ENCODE peak calls at places on chromosome 6, in eight cellular contexts. J is pancreas; U is CD8-positive, alpha-beta T cell; E is HCT116; B is DND-41; V is mesendoderm; Y is breast epithelium; R is mammary epithelial cell. Z is an unnamed sample.

GRCh38 chr6:151063339-151063738 is 176.4 kb upstream of the AKAP12 start:
- DNase-seq in J (no peak), U (no peak), E (peak; percentile 74), B (no peak), V (no peak), Y (no peak), R (peak; percentile 65), Z (no peak)

GRCh38 chr6:98581725-98582124 is 252.6 kb upstream of the POU3F2 start:
- DNase-seq in J (no peak), U (no peak), E (no peak), B (no peak), V (no peak), Y (no peak), R (peak; percentile 19), Z (no peak)

GRCh38 chr6:39818695-39819094 is 26.5 kb downstream of the DAAM2 start:
- DNase-seq in J (no peak), U (no peak), E (no peak), B (no peak), V (no peak), Y (no peak), R (no peak), Z (no peak)

GRCh38 chr6:33815854-33816253 is 12.1 kb upstream of the MLN start:
- DNase-seq in J (no peak), U (no peak), E (peak; percentile 32), B (peak; percentile 46), V (peak; percentile 84), Y (no peak), R (no peak), Z (peak; percentile 78)

GRCh38 chr6:38671885-38672467 is 31.0 kb downstream of the GLO1 start:
- DNase-seq in J (no peak), U (no peak), E (peak; percentile 28), B (peak; percentile 30), V (peak; percentile 69), Y (no peak), R (peak; percentile 56), Z (peak; percentile 74)

GRCh38 chr6:72363844-72364740 is 257.8 kb upstream of the KCNQ5 start:
- DNase-seq in J (no peak), U (no peak), E (no peak), B (no peak), V (peak; percentile 52), Y (peak; percentile 23), R (peak; percentile 85), Z (no peak)

GRCh38 chr6:80366721-80367120 is 260.2 kb downstream of the BCKDHB start:
- DNase-seq in J (no peak), U (no peak), E (no peak), B (no peak), V (no peak), Y (no peak), R (no peak), Z (no peak)

GRCh38 chr6:167791036-167791779 is 35.5 kb upstream of the AFDN start:
- DNase-seq in J (no peak), U (no peak), E (no peak), B (no peak), V (no peak), Y (peak; percentile 68), R (peak; percentile 71), Z (no peak)

GRCh38 chr6:113089056-113089455 is 741.9 kb downstream of the RFPL4B start:
- DNase-seq in J (no peak), U (no peak), E (no peak), B (no peak), V (peak; percentile 23), Y (no peak), R (no peak), Z (no peak)

GRCh38 chr6:109892451-109893435 is 85.4 kb upstream of the GPR6 start:
- DNase-seq in J (peak; percentile 64), U (no peak), E (peak; percentile 82), B (no peak), V (peak; percentile 78), Y (peak; percentile 76), R (peak; percentile 79), Z (no peak)

GRCh38 chr6:156167289-156168076 is 609.7 kb upstream of the ARID1B start:
- DNase-seq in J (no peak), U (no peak), E (no peak), B (no peak), V (no peak), Y (peak; percentile 31), R (no peak), Z (no peak)

GRCh38 chr6:14502551-14502950 is 385.0 kb downstream of the CD83 start:
- DNase-seq in J (no peak), U (no peak), E (no peak), B (no peak), V (no peak), Y (no peak), R (peak; percentile 52), Z (no peak)

GRCh38 chr6:10569392-10570127 is 48.4 kb downstream of the GCNT2 start:
- DNase-seq in J (no peak), U (no peak), E (no peak), B (no peak), V (peak; percentile 67), Y (no peak), R (no peak), Z (no peak)

GRCh38 chr6:53136000-53136609 is 12.5 kb downstream of the GCM1 start:
- DNase-seq in J (no peak), U (no peak), E (no peak), B (no peak), V (no peak), Y (no peak), R (no peak), Z (no peak)
- H3K27ac ChIP-seq in J (no peak overlapping the region), U (no peak overlapping the region), E (no peak overlapping the region), B (no peak overlapping the region), V (no peak overlapping the region), Y (no peak overlapping the region), R (no peak overlapping the region), Z (no peak overlapping the region)

GRCh38 chr6:6697620-6698019 is 109.1 kb downstream of the LY86 start:
- DNase-seq in J (no peak), U (no peak), E (no peak), B (peak; percentile 50), V (peak; percentile 57), Y (no peak), R (peak; percentile 35), Z (peak; percentile 53)

GRCh38 chr6:6699741-6700367 is 111.3 kb downstream of the LY86 start:
- DNase-seq in J (peak; percentile 67), U (no peak), E (peak; percentile 58), B (peak; percentile 90), V (peak; percentile 62), Y (peak; percentile 62), R (peak; percentile 95), Z (peak; percentile 28)

GRCh38 chr6:6700871-6701270 is 112.4 kb downstream of the LY86 start:
- DNase-seq in J (no peak), U (no peak), E (no peak), B (peak; percentile 59), V (no peak), Y (no peak), R (no peak), Z (no peak)

GRCh38 chr6:6701864-6702263 is 113.3 kb downstream of the LY86 start:
- DNase-seq in J (no peak), U (no peak), E (no peak), B (peak; percentile 89), V (no peak), Y (no peak), R (no peak), Z (no peak)

DNA sequence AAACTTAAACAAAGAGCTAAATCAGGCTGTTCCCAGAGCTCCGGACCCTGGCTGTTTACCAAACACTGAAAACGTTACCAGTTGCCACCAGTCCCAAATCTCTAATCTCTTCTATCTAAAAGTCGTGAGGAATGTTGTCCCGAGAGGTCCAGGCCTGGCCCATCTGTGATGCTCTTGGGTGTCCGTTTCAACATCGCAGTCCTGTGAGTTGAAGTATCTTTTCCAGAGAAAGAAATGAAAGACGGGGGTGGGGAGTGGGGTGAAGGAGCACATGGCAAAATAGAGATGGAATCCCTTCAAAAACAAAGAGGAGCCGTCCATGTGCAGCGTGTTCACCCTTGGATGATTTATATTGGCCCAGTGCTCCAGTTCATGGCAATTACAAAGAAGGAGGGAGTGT is 111.9 kb downstream of the LY86 start:
- DNase-seq in J (no peak), U (no peak), E (no peak), B (no peak), V (no peak), Y (no peak), R (no peak), Z (no peak)
- H3K27ac ChIP-seq in J (no peak overlapping the region), U (no peak overlapping the region), E (no peak overlapping the region), B (peak overlapping the region; percentile 93), V (no peak overlapping the region), Y (peak overlapping the region; percentile 59), R (no peak overlapping the region), Z (no peak overlapping the region)

DNA sequence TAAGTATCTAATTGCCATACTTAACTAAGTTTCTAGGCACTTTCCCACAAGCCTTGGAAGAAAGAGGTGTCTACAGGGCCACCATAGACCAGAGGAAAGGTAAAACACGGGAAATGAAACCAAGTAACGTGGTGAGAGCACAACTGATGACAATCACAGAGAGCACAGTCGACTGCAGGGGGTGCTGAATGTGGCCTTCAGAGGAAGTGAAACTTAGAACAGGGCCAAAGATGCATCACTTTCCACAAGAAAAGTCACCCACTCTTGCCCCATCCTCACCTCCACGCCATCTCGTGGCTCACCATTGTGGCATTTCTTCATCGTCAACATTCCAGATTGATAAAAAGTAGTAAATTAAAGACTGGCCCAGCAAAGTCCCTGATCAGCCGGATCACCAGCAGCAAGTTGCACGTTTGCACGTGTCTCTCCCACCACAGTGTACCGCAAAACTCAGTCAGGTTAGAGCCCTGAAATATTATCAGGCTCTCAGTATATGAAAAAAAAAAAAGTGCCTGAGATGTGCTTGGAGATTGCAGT is 31.4 kb downstream of the HIVEP2 start:
- DNase-seq in J (no peak), U (peak; percentile 82), E (no peak), B (peak; percentile 44), V (no peak), Y (no peak), R (no peak), Z (no peak)
- H3K27ac ChIP-seq in J (no peak overlapping the region), U (peak overlapping the region; percentile 78), E (no peak overlapping the region), B (no peak overlapping the region), V (no peak overlapping the region), Y (no peak overlapping the region), R (no peak overlapping the region), Z (no peak overlapping the region)

GRCh38 chr6:157558487-157559200 is 177.7 kb downstream of the ZDHHC14 start:
- DNase-seq in J (no peak), U (no peak), E (no peak), B (no peak), V (no peak), Y (no peak), R (no peak), Z (peak; percentile 52)

GRCh38 chr6:157557541-157557940 is 176.6 kb downstream of the ZDHHC14 start:
- DNase-seq in J (no peak), U (no peak), E (no peak), B (no peak), V (no peak), Y (no peak), R (no peak), Z (no peak)

GRCh38 chr6:157559201-157559756 is 178.3 kb downstream of the ZDHHC14 start:
- DNase-seq in J (no peak), U (no peak), E (no peak), B (no peak), V (no peak), Y (no peak), R (no peak), Z (no peak)

GRCh38 chr6:157556671-157557430 is 175.9 kb downstream of the ZDHHC14 start:
- DNase-seq in J (peak; percentile 72), U (no peak), E (no peak), B (no peak), V (no peak), Y (no peak), R (no peak), Z (no peak)

DNA sequence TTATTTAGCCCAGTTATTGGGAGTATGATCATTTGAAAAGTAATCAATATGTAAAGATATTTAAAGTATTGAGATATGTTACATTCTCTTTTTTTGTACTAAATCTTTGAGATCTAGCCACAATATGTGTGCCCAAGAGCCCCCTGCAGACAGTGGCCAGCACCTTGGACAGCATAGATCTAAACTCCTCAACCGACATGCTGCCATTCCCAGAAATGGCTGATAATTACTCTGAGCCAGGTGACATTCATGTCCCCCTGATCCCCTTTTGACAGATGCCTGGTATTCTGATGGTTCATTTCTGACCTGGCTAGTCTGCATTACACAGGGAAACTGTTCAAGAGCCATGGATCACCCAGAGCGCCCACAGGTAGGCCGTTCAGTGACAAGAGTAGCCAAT is 177.1 kb downstream of the ZDHHC14 start:
- DNase-seq in J (no peak), U (no peak), E (no peak), B (peak; percentile 10), V (no peak), Y (no peak), R (no peak), Z (no peak)
- H3K27ac ChIP-seq in J (no peak overlapping the region), U (no peak overlapping the region), E (no peak overlapping the region), B (no peak overlapping the region), V (no peak overlapping the region), Y (no peak overlapping the region), R (no peak overlapping the region), Z (no peak overlapping the region)